ENCODE peak calls at places on chromosomes 16 and 17, in eight cellular contexts. Y is body of pancreas, X is ovary, L is stomach, E is IMR-90, O is heart left ventricle, Q is esophagus squamous epithelium, F is prostate gland. N is an unnamed sample.

GRCh38 chr17:17685775-17686291 is 4.6 kb downstream of the RAI1 start:
- DNase-seq in Y (peak; percentile 33), X (no peak), L (peak; percentile 81), E (peak; percentile 91), O (no peak), Q (no peak), F (peak; percentile 81), N (no peak)

GRCh38 chr16:68264128-68265077 is at the start of gene SLC7A6:
- DNase-seq in Y (peak; percentile 68), X (peak; percentile 55), L (peak; percentile 79), E (peak; percentile 69), O (peak; percentile 90), Q (no peak), F (peak; percentile 65), N (no peak)

GRCh38 chr16:48503779-48504178 is 106.2 kb downstream of the N4BP1 start:
- DNase-seq in Y (peak; percentile 25), X (peak; percentile 63), L (no peak), E (peak; percentile 89), O (peak; percentile 77), Q (no peak), F (no peak), N (no peak)

GRCh38 chr17:82371333-82372062 is at the start of gene UTS2R:
- DNase-seq in Y (no peak), X (no peak), L (no peak), E (no peak), O (no peak), Q (no peak), F (no peak), N (no peak)

GRCh38 chr17:75490173-75490743 is 25.1 kb downstream of the CASKIN2 start:
- DNase-seq in Y (peak; percentile 59), X (no peak), L (peak; percentile 76), E (no peak), O (peak; percentile 63), Q (no peak), F (no peak), N (no peak)

GRCh38 chr17:2094891-2095535 is 40.1 kb downstream of the HIC1 start:
- DNase-seq in Y (peak; percentile 66), X (no peak), L (peak; percentile 88), E (peak; percentile 75), O (peak; percentile 82), Q (no peak), F (peak; percentile 92), N (no peak)

GRCh38 chr17:9658593-9659211 is 13.4 kb downstream of the USP43 start:
- DNase-seq in Y (no peak), X (no peak), L (no peak), E (no peak), O (no peak), Q (no peak), F (no peak), N (no peak)

GRCh38 chr16:55703003-55704001 is 47.5 kb downstream of the SLC6A2 start:
- DNase-seq in Y (peak; percentile 50), X (no peak), L (no peak), E (peak; percentile 68), O (no peak), Q (no peak), F (peak; percentile 50), N (no peak)

GRCh38 chr17:65742433-65743312 is 181.2 kb upstream of the AXIN2 start:
- DNase-seq in Y (peak; percentile 8), X (no peak), L (no peak), E (peak; percentile 87), O (no peak), Q (no peak), F (no peak), N (no peak)

GRCh38 chr17:30084773-30085172 is 31.8 kb upstream of the NSRP1 start:
- DNase-seq in Y (no peak), X (no peak), L (no peak), E (no peak), O (no peak), Q (no peak), F (no peak), N (no peak)

GRCh38 chr17:39617446-39618251 is 9.1 kb upstream of the PPP1R1B start:
- DNase-seq in Y (peak; percentile 84), X (peak; percentile 43), L (peak; percentile 82), E (peak; percentile 13), O (peak; percentile 85), Q (no peak), F (peak; percentile 69), N (no peak)
- TF ChIP-seq POLR2A in Y (no peak), X (no peak), L (no peak), E (no peak), O (no peak), Q (no peak), F (no peak), N (no peak)

GRCh38 chr16:57941016-57941656 is 29.8 kb downstream of the CNGB1 start:
- DNase-seq in Y (peak; percentile 84), X (no peak), L (peak; percentile 94), E (no peak), O (peak; percentile 86), Q (no peak), F (peak; percentile 91), N (no peak)

GRCh38 chr16:57938936-57939871 is 31.7 kb downstream of the CNGB1 start:
- DNase-seq in Y (peak; percentile 27), X (no peak), L (peak; percentile 74), E (peak; percentile 20), O (peak; percentile 85), Q (no peak), F (peak; percentile 93), N (no peak)

GRCh38 chr16:57938484-57938883 is 32.4 kb downstream of the CNGB1 start:
- DNase-seq in Y (no peak), X (no peak), L (no peak), E (no peak), O (no peak), Q (no peak), F (no peak), N (no peak)

GRCh38 chr16:57939872-57940224 is 31.1 kb downstream of the CNGB1 start:
- DNase-seq in Y (no peak), X (no peak), L (no peak), E (no peak), O (no peak), Q (no peak), F (no peak), N (no peak)

DNA sequence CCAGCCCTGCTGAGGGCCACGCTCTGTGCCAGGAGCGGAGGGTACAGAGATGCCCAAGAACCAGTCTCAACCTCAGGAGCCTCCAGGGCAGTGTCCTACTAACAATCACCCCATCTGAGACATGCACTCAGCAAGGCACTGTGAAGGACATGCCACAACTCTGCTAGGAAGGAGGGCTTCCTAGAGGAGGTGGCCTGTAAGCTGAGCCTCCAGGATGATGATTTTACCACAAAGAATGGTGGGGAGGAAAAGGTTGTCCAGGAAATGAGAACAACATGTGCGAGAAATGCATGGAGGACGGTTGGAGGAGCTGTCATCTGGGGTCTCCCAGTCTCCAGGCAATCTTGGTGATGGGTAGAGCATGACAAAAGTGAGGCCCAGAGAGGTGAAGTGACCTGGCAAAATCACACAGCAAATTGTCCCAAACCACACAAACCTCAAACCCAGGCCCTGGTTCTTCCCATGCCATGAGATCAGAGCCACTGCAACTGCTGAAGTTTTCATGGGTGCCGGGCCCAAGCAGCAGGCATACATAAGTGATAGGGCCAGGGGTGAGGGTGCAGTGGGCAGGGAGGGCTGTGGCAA is 30.5 kb downstream of the CNGB1 start:
- DNase-seq in Y (no peak), X (no peak), L (no peak), E (no peak), O (no peak), Q (no peak), F (no peak), N (no peak)
- H3K36me3 ChIP-seq in Y (no peaks in the 10 kb centered on the region), X (no peaks in the 10 kb centered on the region), L (no peaks in the 10 kb centered on the region), E (no peaks in the 10 kb centered on the region), O (no peaks in the 10 kb centered on the region), Q (no peaks in the 10 kb centered on the region), F (no peaks in the 10 kb centered on the region), N (no peaks in the 10 kb centered on the region)

DNA sequence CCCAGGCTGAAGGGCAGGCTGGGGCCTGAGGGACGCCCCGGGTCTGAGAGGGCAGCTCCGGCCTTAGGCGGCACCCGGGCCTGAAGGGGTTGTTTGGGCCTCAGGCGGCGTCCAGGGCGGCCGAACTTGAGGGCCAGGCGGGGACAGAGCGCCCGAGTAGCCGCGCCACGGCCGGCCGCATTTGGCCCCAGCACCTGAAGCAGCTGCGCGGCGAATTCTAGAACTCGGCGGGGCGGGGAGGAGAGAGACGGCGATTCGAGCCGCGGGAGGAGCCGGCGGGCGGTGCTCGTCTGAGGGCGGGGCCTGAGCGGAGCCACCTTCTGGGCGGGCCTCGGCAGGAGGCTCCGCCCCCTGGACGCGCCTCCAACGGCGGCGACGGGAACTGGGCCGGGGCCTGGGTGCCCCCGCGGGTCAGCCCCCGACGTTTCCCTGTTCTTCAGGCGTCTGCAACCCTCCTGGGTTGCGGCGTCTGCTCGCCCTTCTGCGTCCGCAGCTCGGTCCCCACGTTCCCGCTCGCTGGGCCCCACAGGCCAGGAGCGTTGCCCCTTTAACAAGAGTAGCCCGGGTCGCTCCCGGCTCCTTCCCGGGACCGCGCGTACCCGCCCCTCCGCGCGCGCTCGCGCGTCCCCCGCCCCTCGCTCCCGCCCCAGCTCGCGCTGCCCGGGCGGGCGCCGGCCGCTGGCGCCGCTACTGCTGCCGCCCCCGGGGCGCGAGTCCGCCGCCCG is at the start of the genes INCA1 and KIF1C:
- DNase-seq in Y (peak; percentile 94), X (peak; percentile 95), L (peak; percentile 95), E (peak; percentile 82), O (peak; percentile 98), Q (peak; percentile 29), F (peak; percentile 93), N (no peak)
- TF ChIP-seq POLR2A in Y (peak; percentile 87), X (peak; percentile 74), L (no peak), E (no peak), O (peak; percentile 87), Q (no peak), F (peak; percentile 89), N (no peak)

GRCh38 chr16:50326264-50326663 is 42.5 kb downstream of the BRD7 start:
- DNase-seq in Y (no peak), X (peak; percentile 45), L (no peak), E (no peak), O (no peak), Q (no peak), F (no peak), N (no peak)

GRCh38 chr16:50324345-50324744 is 44.4 kb downstream of the BRD7 start:
- DNase-seq in Y (no peak), X (no peak), L (no peak), E (no peak), O (no peak), Q (no peak), F (no peak), N (no peak)

GRCh38 chr16:50323335-50324011 is 45.3 kb downstream of the BRD7 start:
- DNase-seq in Y (no peak), X (no peak), L (no peak), E (peak; percentile 56), O (no peak), Q (no peak), F (no peak), N (peak; percentile 85)

GRCh38 chr16:50329446-50330189 is 39.2 kb downstream of the BRD7 start:
- DNase-seq in Y (no peak), X (peak; percentile 54), L (no peak), E (no peak), O (no peak), Q (no peak), F (no peak), N (no peak)

DNA sequence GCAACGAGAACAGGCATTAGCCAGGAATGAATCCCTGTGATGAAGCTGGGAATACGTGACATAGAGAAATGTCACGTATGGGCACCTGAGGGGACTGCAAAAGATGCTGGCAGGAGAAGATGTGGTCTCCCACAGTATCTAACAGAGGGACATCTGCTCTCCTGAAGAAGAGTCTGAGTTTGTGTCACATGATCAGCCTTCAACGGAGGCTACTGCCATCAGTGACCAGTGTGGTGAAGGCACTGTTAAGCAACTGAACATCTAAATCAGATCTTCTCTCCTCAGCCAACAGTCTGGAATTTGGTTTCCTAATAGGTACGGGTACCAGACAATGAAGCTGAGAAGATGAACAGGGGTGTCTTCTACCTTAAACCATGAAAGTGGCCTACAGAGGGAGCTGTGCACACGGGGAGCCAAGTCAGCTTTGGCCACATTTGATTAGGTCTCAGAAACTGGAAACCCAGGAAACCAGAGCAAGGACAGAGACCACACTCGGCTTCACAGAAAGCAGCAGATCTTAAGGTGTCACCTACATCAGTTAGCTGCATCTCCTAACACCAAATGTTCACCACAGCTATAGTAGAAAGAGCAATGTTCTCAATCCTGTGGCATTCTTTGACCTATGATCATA is 41.8 kb downstream of the BRD7 start:
- DNase-seq in Y (no peak), X (no peak), L (no peak), E (peak; percentile 36), O (no peak), Q (no peak), F (no peak), N (no peak)
- H3K36me3 ChIP-seq in Y (no peaks in the 10 kb centered on the region), X (no peaks in the 10 kb centered on the region), L (peaks cover 68% of the 10 kb centered on the region), E (peaks cover 20% of the 10 kb centered on the region), O (peaks cover 87% of the 10 kb centered on the region), Q (peaks cover 17% of the 10 kb centered on the region), F (no peaks in the 10 kb centered on the region), N (peaks cover 25% of the 10 kb centered on the region)